ENCODE peak calls at places on chromosomes 13 and 19, in nine cellular contexts. Y is A549, M is H1, S is tibial nerve, A is stomach, T is K562, W is HepG2, N is transverse colon, G is ovary. X is an unnamed sample.

GRCh38 chr13:32824671-32825070 is 191.6 kb upstream of the KL start:
- DNase-seq in A (no peak), N (no peak), G (no peak), W (no peak), S (no peak), Y (peak; percentile 78), T (no peak), M (no peak), X (no peak)

GRCh38 chr19:2426661-2427322 is 594 bp downstream of the TIMM13 start:
- DNase-seq in W (peak; percentile 64), M (peak; percentile 79), N (peak; percentile 53), T (peak; percentile 82), S (no peak), Y (peak; percentile 59), G (peak; percentile 49), A (peak; percentile 41), X (no peak)

GRCh38 chr13:73210218-73210883 is 151.5 kb downstream of the KLF5 start:
- DNase-seq in M (no peak), N (no peak), G (no peak), Y (peak; percentile 39), S (no peak), W (peak; percentile 82), A (no peak), T (no peak), X (no peak)

GRCh38 chr19:14786421-14786851 is 8.1 kb upstream of the ADGRE2 start:
- DNase-seq in Y (no peak), G (no peak), A (no peak), T (peak; percentile 74), M (peak; percentile 90), W (no peak), S (no peak), N (no peak), X (no peak)

GRCh38 chr13:44685641-44686040 is 109.5 kb upstream of the TSC22D1 start:
- DNase-seq in A (no peak), T (no peak), N (no peak), S (no peak), W (no peak), Y (no peak), G (no peak), M (no peak), X (no peak)

GRCh38 chr19:35896643-35897040 is 3.7 kb downstream of the NFKBID start:
- DNase-seq in T (no peak), N (no peak), M (no peak), A (no peak), S (no peak), Y (no peak), W (no peak), G (no peak), X (no peak)

GRCh38 chr13:24692541-24692940 is 12.3 kb downstream of the ATP12A start:
- DNase-seq in A (no peak), S (no peak), G (no peak), N (no peak), Y (no peak), M (no peak), W (no peak), T (no peak), X (no peak)

GRCh38 chr19:46369817-46370216 is 22.9 kb downstream of the PPP5C start:
- DNase-seq in T (no peak), M (no peak), G (no peak), A (no peak), N (no peak), S (no peak), Y (no peak), W (no peak), X (no peak)

GRCh38 chr19:15449620-15450527 is at the start of gene WIZ:
- DNase-seq in T (peak; percentile 85), G (peak; percentile 81), Y (peak; percentile 79), A (peak; percentile 88), N (peak; percentile 91), W (peak; percentile 35), M (peak; percentile 85), S (peak; percentile 82), X (peak; percentile 90)

GRCh38 chr13:20359335-20359734 is 127.2 kb upstream of the GJB6 start:
- DNase-seq in S (no peak), T (peak; percentile 12), Y (peak; percentile 65), W (peak; percentile 32), G (no peak), A (no peak), N (no peak), M (no peak), X (no peak)

GRCh38 chr13:67588607-67589006 is 358.5 kb upstream of the PCDH9 start:
- DNase-seq in A (no peak), G (no peak), S (no peak), M (no peak), N (no peak), Y (no peak), T (peak; percentile 9), W (no peak), X (no peak)

GRCh38 chr19:43664008-43664407 is 6.0 kb downstream of the PLAUR start:
- DNase-seq in A (no peak), Y (no peak), N (no peak), M (no peak), S (no peak), W (no peak), T (no peak), G (no peak), X (no peak)

GRCh38 chr13:49791753-49792549 is 531 bp downstream of the KPNA3 start:
- DNase-seq in W (no peak), Y (peak; percentile 29), T (peak; percentile 52), M (peak; percentile 64), N (peak; percentile 58), G (peak; percentile 37), A (peak; percentile 47), S (no peak), X (no peak)

GRCh38 chr13:60976367-60976766 is 439.3 kb downstream of the PCDH20 start:
- DNase-seq in Y (no peak), N (no peak), M (no peak), W (no peak), A (no peak), G (no peak), T (no peak), S (no peak), X (no peak)

GRCh38 chr19:45346449-45346848 is 5.9 kb downstream of the KLC3 start:
- DNase-seq in S (no peak), N (no peak), Y (no peak), G (no peak), M (no peak), W (peak; percentile 24), A (peak; percentile 48), T (peak; percentile 62), X (no peak)

GRCh38 chr19:927044-927706 is 1.3 kb downstream of the ARID3A start:
- DNase-seq in T (peak; percentile 79), G (peak; percentile 69), Y (no peak), A (peak; percentile 55), W (peak; percentile 85), M (no peak), S (peak; percentile 75), N (peak; percentile 62), X (peak; percentile 93)

GRCh38 chr19:927707-928401 is 2.0 kb downstream of the ARID3A start:
- DNase-seq in A (no peak), N (no peak), W (no peak), G (no peak), S (no peak), T (no peak), Y (no peak), M (no peak), X (no peak)

GRCh38 chr19:926595-927043 is 784 bp downstream of the ARID3A start:
- DNase-seq in N (peak; percentile 77), Y (peak; percentile 48), G (no peak), S (no peak), T (peak; percentile 74), A (peak; percentile 67), M (no peak), W (no peak), X (no peak)

GRCh38 chr19:925087-925911 is 536 bp upstream of the ARID3A start:
- DNase-seq in N (peak; percentile 80), S (peak; percentile 70), A (peak; percentile 80), T (peak; percentile 94), G (peak; percentile 73), Y (peak; percentile 77), M (peak; percentile 90), W (peak; percentile 82), X (peak; percentile 89)

GRCh38 chr19:925912-926594 is at the start of gene ARID3A:
- DNase-seq in M (no peak), S (no peak), G (no peak), A (peak; percentile 56), Y (no peak), W (no peak), T (no peak), N (peak; percentile 71), X (no peak)
- TF ChIP-seq POLR2A in M (no peak), S (peak; percentile 30), G (no peak), A (no peak), Y (no peak), W (peak; percentile 52), T (no peak), N (no peak), X (no peak)

GRCh38 chr13:113369881-113370280 is 6.0 kb upstream of the GRTP1 start:
- DNase-seq in M (peak; percentile 35), W (no peak), G (no peak), S (no peak), N (no peak), A (peak; percentile 3), Y (no peak), T (no peak), X (no peak)
- TF ChIP-seq EP300 in M (no peak), W (no peak), G (no peak), S (no peak), N (no peak), A (no peak), Y (no peak), T (no peak), X (no peak)

GRCh38 chr19:53332484-53332883 is 1.1 kb upstream of the ZNF845 start:
- DNase-seq in M (no peak), T (no peak), S (no peak), N (no peak), Y (no peak), W (no peak), G (no peak), A (no peak), X (no peak)
- H3K4me3 ChIP-seq in M (no peak overlapping the region), T (no peak overlapping the region), S (peak overlapping the region; percentile 79), N (peak overlapping the region; percentile 97), Y (peak overlapping the region; percentile 89), W (peak overlapping the region; percentile 85), G (peak overlapping the region; percentile 78), A (peak overlapping the region; percentile 68), X (peak overlapping the region; percentile 77)

GRCh38 chr19:51889934-51890333 is 2.2 kb upstream of the ZNF577 start:
- DNase-seq in S (no peak), Y (no peak), A (no peak), M (no peak), W (no peak), N (no peak), T (no peak), G (no peak), X (no peak)

GRCh38 chr19:51884713-51885112 is 3.0 kb downstream of the ZNF577 start:
- DNase-seq in T (no peak), M (no peak), Y (no peak), G (no peak), S (no peak), A (no peak), W (no peak), N (no peak), X (no peak)

GRCh38 chr19:51882518-51882917 is 5.2 kb downstream of the ZNF577 start:
- DNase-seq in A (no peak), M (no peak), W (no peak), G (no peak), Y (no peak), T (no peak), N (no peak), S (no peak), X (no peak)

GRCh38 chr19:51891193-51891747 is 3.5 kb upstream of the ZNF577 start:
- DNase-seq in N (no peak), T (no peak), G (no peak), S (no peak), Y (no peak), W (no peak), A (no peak), M (no peak), X (no peak)

GRCh38 chr19:51887522-51888498 is at the start of gene ZNF577:
- DNase-seq in W (no peak), M (peak; percentile 82), G (peak; percentile 92), A (peak; percentile 86), N (peak; percentile 92), Y (no peak), T (no peak), S (peak; percentile 75), X (peak; percentile 92)
- TF ChIP-seq POLR2A in W (no peak), M (peak; percentile 81), G (peak; percentile 41), A (no peak), N (no peak), Y (no peak), T (no peak), S (no peak), X (peak; percentile 40)

X was measured in suprapubic skin.